ENCODE peak calls at places on chromosomes 1 and 21, in seven cellular contexts. D is NT2/D1, V is GM12878, Y is H1, P is K562, F is HCT116, I is HepG2. W is an unnamed sample.

GRCh38 chr1:151326619-151327222 is 495 bp downstream of the PI4KB start:
- DNase-seq in D (no peak), V (no peak), Y (no peak), P (peak; percentile 79), F (no peak), I (no peak), W (peak; percentile 69)

GRCh38 chr1:32208891-32209309 is at the start of gene DCDC2B:
- DNase-seq in D (no peak), V (no peak), Y (no peak), P (no peak), F (no peak), I (peak; percentile 24), W (peak; percentile 43)

GRCh38 chr21:41170442-41170841 is 2.5 kb downstream of the BACE2 start:
- DNase-seq in D (no peak), V (no peak), Y (no peak), P (peak; percentile 58), F (no peak), I (peak; percentile 29), W (peak; percentile 62)

GRCh38 chr1:35288761-35289160 is 20.3 kb downstream of the ZMYM4 start:
- DNase-seq in D (no peak), V (no peak), Y (no peak), P (no peak), F (no peak), I (peak; percentile 18), W (no peak)

GRCh38 chr1:197680311-197680710 is 95.0 kb downstream of the DENND1B start:
- DNase-seq in D (no peak), V (no peak), Y (no peak), P (no peak), F (no peak), I (no peak), W (no peak)

GRCh38 chr1:44499306-44499705 is 94.3 kb downstream of the RNF220 start:
- DNase-seq in D (no peak), V (no peak), Y (no peak), P (no peak), F (no peak), I (no peak), W (no peak)

GRCh38 chr1:71193153-71193552 is 112.3 kb upstream of the ZRANB2 start:
- DNase-seq in D (no peak), V (no peak), Y (no peak), P (no peak), F (no peak), I (no peak), W (no peak)

GRCh38 chr1:63328140-63328521 is 5.8 kb downstream of the FOXD3 start:
- DNase-seq in D (no peak), V (no peak), Y (no peak), P (no peak), F (no peak), I (no peak), W (no peak)

GRCh38 chr21:38258803-38259485 is 2.2 kb downstream of the KCNJ15 start:
- DNase-seq in D (no peak), V (no peak), Y (no peak), P (no peak), F (no peak), I (no peak), W (no peak)

GRCh38 chr1:149915429-149916192 is 2.0 kb downstream of the SV2A start:
- DNase-seq in D (no peak), V (no peak), Y (no peak), P (peak; percentile 60), F (no peak), I (no peak), W (no peak)

GRCh38 chr1:12047120-12047876 is 15.8 kb upstream of the TNFRSF8 start:
- DNase-seq in D (no peak), V (peak; percentile 94), Y (no peak), P (no peak), F (no peak), I (no peak), W (no peak)

GRCh38 chr1:212606042-212606733 is 2.4 kb upstream of the ATF3 start:
- DNase-seq in D (no peak), V (no peak), Y (no peak), P (no peak), F (no peak), I (no peak), W (no peak)

GRCh38 chr21:31755027-31755426 is 23.1 kb upstream of the SCAF4 start:
- DNase-seq in D (no peak), V (no peak), Y (no peak), P (no peak), F (no peak), I (no peak), W (no peak)

GRCh38 chr21:37281993-37282392 is 14.9 kb upstream of the VPS26C start:
- DNase-seq in D (no peak), V (no peak), Y (no peak), P (no peak), F (no peak), I (no peak), W (no peak)

GRCh38 chr1:233015965-233016364 is 65.6 kb downstream of the NTPCR start:
- DNase-seq in D (no peak), V (no peak), Y (no peak), P (no peak), F (no peak), I (no peak), W (no peak)

GRCh38 chr1:6316240-6317100 is 55.6 kb upstream of the GPR153 start:
- DNase-seq in D (no peak), V (no peak), Y (no peak), P (no peak), F (no peak), I (no peak), W (no peak)

GRCh38 chr1:107883562-107883961 is 81.4 kb downstream of the VAV3 start:
- DNase-seq in D (no peak), V (no peak), Y (no peak), P (no peak), F (no peak), I (no peak), W (no peak)

GRCh38 chr1:8083739-8084484 is 57.8 kb upstream of the ERRFI1 start:
- DNase-seq in D (no peak), V (no peak), Y (no peak), P (no peak), F (no peak), I (peak; percentile 95), W (no peak)

GRCh38 chr1:114468710-114469468 is 42.1 kb downstream of the TRIM33 start:
- DNase-seq in D (no peak), V (no peak), Y (no peak), P (no peak), F (no peak), I (no peak), W (no peak)

DNA sequence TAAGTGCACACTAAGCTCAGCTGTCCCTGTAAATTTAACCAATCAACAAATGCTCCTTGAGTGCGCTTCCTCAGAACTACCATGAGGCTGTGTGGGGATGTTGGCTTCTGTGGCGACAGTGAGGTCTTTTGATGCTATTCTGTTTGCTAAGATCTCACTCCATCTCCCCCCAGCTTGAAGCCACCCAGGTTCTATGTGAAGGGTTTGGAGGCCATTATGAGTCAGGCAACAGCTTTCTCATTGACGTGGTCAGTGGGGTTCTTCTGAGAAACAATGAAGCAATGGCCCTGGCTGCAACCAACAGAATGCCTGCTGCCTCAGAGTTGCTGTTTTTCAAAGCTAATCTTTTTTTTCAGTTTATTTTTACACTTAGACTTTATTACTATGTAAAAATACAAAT is 205.5 kb downstream of the PTBP2 start:
- DNase-seq in D (peak; percentile 63), V (no peak), Y (no peak), P (no peak), F (no peak), I (no peak), W (no peak)
- TF ChIP-seq YY1 in D (no peak), V (no peak), Y (peak; percentile 17), P (no peak), F (no peak), I (no peak), W (no peak)

GRCh38 chr1:167795810-167796740 is 74.3 kb downstream of the MPZL1 start:
- DNase-seq in D (no peak), V (no peak), Y (no peak), P (no peak), F (no peak), I (no peak), W (no peak)

GRCh38 chr1:167799747-167800146 is 78.0 kb downstream of the MPZL1 start:
- DNase-seq in D (no peak), V (no peak), Y (no peak), P (no peak), F (no peak), I (no peak), W (no peak)

GRCh38 chr1:167798951-167799350 is 77.2 kb downstream of the MPZL1 start:
- DNase-seq in D (no peak), V (no peak), Y (no peak), P (no peak), F (no peak), I (no peak), W (no peak)

GRCh38 chr1:167794043-167794442 is 72.3 kb downstream of the MPZL1 start:
- DNase-seq in D (no peak), V (no peak), Y (no peak), P (no peak), F (no peak), I (no peak), W (no peak)

GRCh38 chr1:167797005-167797404 is 75.2 kb downstream of the MPZL1 start:
- DNase-seq in D (peak; percentile 15), V (no peak), Y (no peak), P (peak; percentile 49), F (no peak), I (no peak), W (no peak)
- TF ChIP-seq YY1 in D (no peak), V (no peak), Y (no peak), P (no peak), F (no peak), I (no peak), W (no peak)

DNA sequence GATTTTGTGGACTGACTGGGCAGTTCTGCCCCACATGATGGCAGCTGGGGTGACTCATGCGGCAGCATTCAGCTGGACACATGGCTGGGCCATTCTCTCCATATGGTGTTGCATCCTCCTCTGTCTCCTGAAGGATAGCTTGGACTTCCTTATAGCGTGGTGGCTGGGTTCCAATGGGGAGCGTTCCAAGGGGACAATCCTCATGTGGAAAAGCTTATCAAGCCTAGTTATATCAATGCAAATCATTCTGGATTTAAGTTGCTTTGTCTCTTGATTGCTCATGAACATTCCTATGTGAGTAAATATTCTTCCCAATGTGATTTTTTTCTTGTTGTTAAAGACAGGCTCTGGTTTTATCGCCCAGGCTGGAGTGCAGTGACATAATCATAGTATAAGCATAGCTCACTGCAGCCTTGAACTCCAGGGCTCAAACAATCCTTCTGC is 13.2 kb upstream of the SLC2A1 start:
- DNase-seq in D (no peak), V (no peak), Y (no peak), P (no peak), F (no peak), I (no peak), W (no peak)
- TF ChIP-seq YY1 in D (no peak), V (no peak), Y (no peak), P (no peak), F (no peak), I (no peak), W (no peak)

GRCh38 chr1:27725374-27726172 is at the start of gene FAM76A:
- DNase-seq in D (peak; percentile 100), V (peak; percentile 97), Y (peak; percentile 99), P (peak; percentile 100), F (peak; percentile 98), I (peak; percentile 97), W (peak; percentile 99)

GRCh38 chr1:27724961-27725373 is 794 bp upstream of the FAM76A start:
- DNase-seq in D (peak; percentile 38), V (no peak), Y (peak; percentile 25), P (no peak), F (no peak), I (peak; percentile 68), W (peak; percentile 9)

GRCh38 chr1:27727126-27727525 is 1.4 kb downstream of the FAM76A start:
- DNase-seq in D (no peak), V (no peak), Y (no peak), P (no peak), F (no peak), I (no peak), W (no peak)

GRCh38 chr1:27726173-27726793 is 522 bp downstream of the FAM76A start:
- DNase-seq in D (peak; percentile 38), V (no peak), Y (no peak), P (peak; percentile 81), F (peak; percentile 19), I (peak; percentile 49), W (peak; percentile 84)
- TF ChIP-seq YY1 in D (no peak), V (no peak), Y (no peak), P (no peak), F (no peak), I (no peak), W (no peak)